ENCODE peak calls at places on chromosomes 4 and X, in six cellular contexts. R, Z, O, A, H and P are unnamed samples.

GRCh38 chr4:149291463-149291862 is 524.2 kb downstream of the IQCM start:
- DNase-seq in H (no peak), A (peak; percentile 81), O (peak; percentile 43), R (no peak), Z (no peak), P (no peak)

GRCh38 chr4:141338238-141338637 is 117.5 kb downstream of the ZNF330 start:
- DNase-seq in O (no peak), A (no peak), Z (no peak), R (no peak), H (no peak), P (no peak)

GRCh38 chr4:156767911-156768415 is 203.6 kb downstream of the PDGFC start:
- DNase-seq in O (no peak), Z (no peak), R (no peak), H (no peak), A (no peak), P (no peak)

GRCh38 chr4:163070023-163070422 is 96.7 kb downstream of the NAF1 start:
- DNase-seq in R (no peak), A (no peak), H (no peak), Z (no peak), O (no peak), P (no peak)

GRCh38 chr4:112888617-112889016 is 160.8 kb upstream of the ANK2 start:
- DNase-seq in A (no peak), Z (no peak), R (no peak), O (no peak), H (no peak), P (peak; percentile 52)

GRCh38 chr4:40933272-40934053 is 183.7 kb downstream of the NSUN7 start:
- DNase-seq in A (peak; percentile 71), Z (peak; percentile 39), O (peak; percentile 86), R (no peak), H (no peak), P (peak; percentile 62)

GRCh38 chr4:118281611-118282442 is 71.0 kb downstream of the PRSS12 start:
- DNase-seq in Z (no peak), H (no peak), A (peak; percentile 61), O (peak; percentile 63), R (no peak), P (no peak)

GRCh38 chrX:338281-338835 is 19.8 kb upstream of the GTPBP6 start:
- DNase-seq in O (no peak), H (no peak), A (no peak), R (no peak), Z (no peak), P (no peak)

GRCh38 chr4:7650606-7651400 is 216.1 kb upstream of the PSAPL1 start:
- DNase-seq in Z (no peak), R (no peak), O (no peak), A (peak; percentile 57), H (no peak), P (no peak)

GRCh38 chr4:146638801-146639351 is at the start of gene POU4F2:
- DNase-seq in R (no peak), A (peak; percentile 3), H (no peak), Z (no peak), O (no peak), P (no peak)

GRCh38 chr4:102823897-102824296 is 3.5 kb downstream of the UBE2D3 start:
- DNase-seq in H (no peak), A (no peak), O (peak; percentile 57), Z (no peak), R (no peak), P (no peak)

GRCh38 chr4:121950680-121951569 is 935 bp downstream of the TRPC3 start:
- DNase-seq in H (peak; percentile 27), O (peak; percentile 18), Z (peak; percentile 64), A (no peak), R (peak; percentile 36), P (no peak)
- H3K27ac ChIP-seq in H (peak overlapping the region; percentile 68), O (peak overlapping the region; percentile 24), Z (no peak overlapping the region), A (no peak overlapping the region), R (no peak overlapping the region), P (no peak overlapping the region)

DNA sequence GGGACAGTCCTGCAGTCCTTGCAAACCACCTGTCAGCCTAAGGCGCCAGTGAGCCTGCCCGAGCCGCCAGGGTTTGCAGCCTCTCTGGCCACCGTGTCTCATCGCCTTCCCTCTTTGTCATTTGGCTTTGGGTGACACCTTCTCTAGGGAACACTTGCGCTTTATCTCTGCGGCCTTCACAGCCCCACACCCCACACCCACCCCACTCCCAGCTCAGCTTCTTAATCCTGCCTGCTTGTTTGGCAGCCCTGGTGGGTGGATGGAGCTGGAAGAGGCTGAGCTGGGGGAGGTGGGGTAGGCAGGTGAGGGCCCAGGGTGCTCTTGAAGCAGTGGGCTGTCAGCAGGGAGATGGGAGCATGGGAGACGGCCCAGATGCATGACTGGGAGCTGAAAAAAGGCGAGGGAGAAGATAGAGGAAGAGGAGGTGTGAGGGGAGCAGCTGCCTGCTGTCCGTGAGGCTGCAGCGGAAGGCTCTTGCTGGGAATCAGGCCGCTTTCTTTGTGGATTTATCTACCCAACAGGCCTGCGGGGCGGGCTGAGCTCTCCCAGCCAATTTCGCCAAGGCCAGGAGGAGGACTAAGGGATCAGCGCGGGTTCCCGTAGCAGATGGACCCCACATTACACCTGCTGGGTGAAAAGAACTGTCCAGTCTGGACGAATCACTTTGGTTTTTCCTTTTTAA is 97.5 kb upstream of the STOX2 start:
- DNase-seq in O (no peak), Z (no peak), R (no peak), H (no peak), A (no peak), P (peak; percentile 12)
- H3K27ac ChIP-seq in O (no peak overlapping the region), Z (no peak overlapping the region), R (no peak overlapping the region), H (no peak overlapping the region), A (no peak overlapping the region), P (no peak overlapping the region)

DNA sequence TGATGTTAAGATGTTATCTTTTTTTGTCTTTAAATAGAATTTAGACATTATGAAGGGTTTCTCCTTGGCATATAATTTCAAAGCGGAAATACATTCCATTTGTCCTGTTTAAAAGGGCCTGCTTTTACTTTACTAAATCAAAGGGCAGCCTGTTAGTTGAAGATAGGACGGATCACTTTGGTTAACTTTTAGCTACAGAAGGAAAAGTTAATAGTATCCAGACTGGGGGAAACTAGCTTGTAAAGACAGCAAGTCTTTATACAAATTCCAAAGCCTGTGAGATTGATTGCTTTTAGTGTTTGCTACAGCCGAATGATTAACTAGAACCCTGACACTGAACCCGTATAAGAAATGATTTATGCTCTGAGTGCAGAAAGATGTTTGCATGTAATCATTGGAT is 93.3 kb downstream of the FRAS1 start:
- DNase-seq in O (no peak), H (no peak), Z (no peak), A (no peak), R (no peak), P (no peak)
- H3K27ac ChIP-seq in O (no peak overlapping the region), H (no peak overlapping the region), Z (no peak overlapping the region), A (no peak overlapping the region), R (no peak overlapping the region), P (no peak overlapping the region)

GRCh38 chrX:130121505-130121800 is 11.2 kb upstream of the ELF4 start:
- DNase-seq in Z (no peak), A (no peak), R (no peak), H (no peak), O (no peak), P (no peak)
- H3K27ac ChIP-seq in Z (peak overlapping the region; percentile 72), A (no peak overlapping the region), R (no peak overlapping the region), H (peak overlapping the region; percentile 82), O (no peak overlapping the region), P (no peak overlapping the region)

DNA sequence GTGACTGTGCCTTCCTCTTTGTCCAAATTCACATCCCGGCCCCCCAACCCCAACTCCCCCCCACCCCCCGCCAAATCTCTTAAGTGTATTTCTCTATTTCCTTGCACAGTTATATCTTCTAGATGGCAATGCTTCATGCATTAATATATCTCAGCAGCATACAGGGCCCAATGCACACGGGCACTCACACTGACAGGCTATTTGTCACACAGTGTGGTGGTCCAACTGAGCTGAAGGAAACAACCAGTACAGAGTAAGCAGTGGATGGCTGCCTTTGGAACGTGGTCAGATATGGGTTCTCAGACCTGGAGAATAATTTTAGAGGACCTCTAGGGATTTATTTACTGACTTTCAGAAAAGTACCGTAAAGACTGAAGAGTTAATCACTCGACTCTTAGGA is 684 bp downstream of the EXOC1 start:
- DNase-seq in H (no peak), A (no peak), R (no peak), Z (no peak), O (no peak), P (no peak)
- H3K27ac ChIP-seq in H (peak overlapping the region; percentile 91), A (peak overlapping the region; percentile 79), R (peak overlapping the region; percentile 81), Z (peak overlapping the region; percentile 87), O (peak overlapping the region; percentile 78), P (no peak overlapping the region)